ENCODE peak calls at places on chromosomes 5 and 9, in five cellular contexts. W is Peyer's patch, H is mucosa of descending colon, M is colonic mucosa, Z is stomach. J is an unnamed sample.

GRCh38 chr5:172339264-172340180 is 56.0 kb upstream of the UBTD2 start:
- DNase-seq in M (no peak), W (no peak), Z (no peak), H (no peak), J (no peak)

GRCh38 chr5:44364097-44364496 is 25.1 kb downstream of the FGF10 start:
- DNase-seq in H (no peak), Z (no peak), W (no peak), M (no peak), J (no peak)

GRCh38 chr5:140239939-140240700 is 62.8 kb downstream of the PFDN1 start:
- DNase-seq in H (peak; percentile 61), M (peak; percentile 70), Z (peak; percentile 69), W (peak; percentile 72), J (peak; percentile 71)

GRCh38 chr5:74766348-74766886 is 500 bp downstream of the GFM2 start:
- DNase-seq in H (no peak), W (no peak), M (peak; percentile 24), Z (no peak), J (no peak)

GRCh38 chr5:149284501-149284900 is 12.8 kb downstream of the AFAP1L1 start:
- DNase-seq in Z (no peak), W (no peak), M (no peak), H (no peak), J (no peak)

GRCh38 chr5:5532306-5533076 is 110.0 kb downstream of the ICE1 start:
- DNase-seq in M (no peak), W (no peak), H (no peak), Z (no peak), J (no peak)

GRCh38 chr9:87498046-87498815 is 564 bp downstream of the DAPK1 start:
- DNase-seq in W (peak; percentile 77), H (no peak), M (peak; percentile 43), Z (peak; percentile 57), J (peak; percentile 74)

GRCh38 chr9:113978954-113979712 is 99.0 kb downstream of the AMBP start:
- DNase-seq in H (no peak), W (no peak), Z (no peak), M (no peak), J (no peak)

GRCh38 chr9:16138961-16139441 is 586.2 kb downstream of the CCDC171 start:
- DNase-seq in W (no peak), H (no peak), Z (no peak), M (no peak), J (no peak)

GRCh38 chr9:133118568-133118967 is 2.5 kb downstream of the RALGDS start:
- DNase-seq in M (no peak), H (peak; percentile 48), Z (no peak), W (no peak), J (no peak)

GRCh38 chr5:38835887-38836286 is 9.9 kb upstream of the OSMR start:
- DNase-seq in W (no peak), Z (no peak), M (no peak), H (no peak), J (no peak)

GRCh38 chr9:37909326-37909725 is 5.4 kb upstream of the SLC25A51 start:
- DNase-seq in W (no peak), Z (no peak), M (no peak), H (no peak), J (no peak)

GRCh38 chr5:16459451-16459850 is 6.1 kb downstream of the ZNF622 start:
- DNase-seq in H (no peak), W (no peak), Z (no peak), M (no peak), J (no peak)

GRCh38 chr9:76394023-76394895 is at the start of gene RFK:
- DNase-seq in H (peak; percentile 94), M (peak; percentile 96), Z (peak; percentile 94), W (peak; percentile 99), J (peak; percentile 91)

GRCh38 chr5:136819526-136820302 is 454.4 kb upstream of the TRPC7 start:
- DNase-seq in H (no peak), W (no peak), M (no peak), Z (no peak), J (no peak)
- TF ChIP-seq CTCF in H (no peak), W (no peak), M (no peak), Z (no peak), J (no peak)

GRCh38 chr5:56376128-56376527 is 143.0 kb upstream of the ANKRD55 start:
- DNase-seq in Z (no peak), M (no peak), H (no peak), W (no peak), J (no peak)
- H3K9me3 ChIP-seq in Z (peaks cover 7% of the 10 kb centered on the region), M (no peaks in the 10 kb centered on the region), H (no peaks in the 10 kb centered on the region), W (no peaks in the 10 kb centered on the region), J (no peaks in the 10 kb centered on the region)

DNA sequence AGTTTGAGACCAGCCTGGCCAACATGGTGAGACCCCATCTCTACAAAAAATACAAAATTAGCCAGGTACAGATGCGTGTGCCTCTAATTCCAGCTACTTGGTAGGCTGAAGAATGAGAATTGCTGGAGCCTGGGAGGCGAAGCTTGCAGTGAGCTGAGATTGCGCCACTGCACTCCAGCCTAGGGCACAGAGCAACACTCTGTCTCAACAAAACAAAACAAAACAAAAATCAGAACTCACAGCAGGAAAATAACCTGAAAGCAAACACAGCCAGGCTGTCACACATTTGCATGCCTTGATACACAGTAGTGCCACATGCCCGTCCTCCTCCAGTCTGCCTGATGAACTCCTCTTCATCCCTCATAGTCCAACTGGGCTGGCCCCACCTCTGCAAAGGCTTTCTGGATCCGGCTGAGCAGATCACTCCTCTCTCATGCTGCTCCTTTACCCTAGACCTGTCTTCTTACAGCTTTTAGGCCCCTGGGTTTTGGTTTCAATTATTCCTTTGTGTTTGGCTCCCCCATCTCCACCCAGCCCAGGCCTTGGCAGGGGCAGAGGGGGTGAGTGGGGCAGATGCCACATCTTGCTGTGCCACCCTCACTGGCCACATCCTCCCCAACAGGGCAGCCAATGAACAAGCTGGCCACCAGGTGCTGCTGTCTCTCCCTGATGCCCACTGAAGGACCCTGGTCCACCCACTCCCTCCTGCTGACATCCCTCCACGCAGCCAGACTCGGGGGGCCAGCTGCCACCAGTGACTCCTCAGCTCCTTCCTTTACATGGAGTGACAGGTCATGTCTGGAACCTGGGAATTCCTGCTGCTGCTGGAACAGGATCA is 62.0 kb upstream of the GGTA1 start:
- DNase-seq in W (no peak), Z (no peak), H (no peak), M (no peak), J (no peak)
- TF ChIP-seq CTCF in W (no peak), Z (no peak), H (no peak), M (no peak), J (no peak)

DNA sequence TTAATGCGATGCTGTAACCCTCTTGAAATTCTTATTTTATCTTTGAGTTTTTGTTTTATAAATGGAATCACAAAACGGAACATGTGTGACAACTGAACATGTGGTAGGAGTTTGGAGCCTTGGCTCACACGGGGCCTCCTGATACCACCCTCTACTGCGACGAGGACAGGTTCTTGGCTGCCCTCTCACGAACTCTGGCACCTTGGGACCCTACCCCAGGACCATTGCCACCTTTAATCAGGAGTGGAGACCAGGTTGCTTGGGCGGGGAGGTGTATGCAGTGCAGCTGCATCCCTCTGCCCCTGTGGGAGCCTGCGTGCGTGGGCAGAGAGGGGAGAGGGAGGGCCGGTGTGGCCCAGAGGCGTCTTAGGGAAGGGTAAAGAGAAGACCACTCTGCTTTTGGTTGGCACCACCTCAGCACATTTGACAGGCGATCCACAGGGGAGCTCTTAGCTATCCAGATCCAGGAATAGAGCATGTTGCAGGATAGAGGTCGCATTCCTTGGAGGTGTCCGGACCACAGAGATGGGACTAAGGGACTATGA is 753.9 kb upstream of the PTPRD start:
- DNase-seq in M (no peak), H (no peak), W (no peak), Z (no peak), J (no peak)
- H3K9me3 ChIP-seq in M (no peaks in the 10 kb centered on the region), H (peaks cover 6% of the 10 kb centered on the region), W (no peaks in the 10 kb centered on the region), Z (no peaks in the 10 kb centered on the region), J (no peaks in the 10 kb centered on the region)

DNA sequence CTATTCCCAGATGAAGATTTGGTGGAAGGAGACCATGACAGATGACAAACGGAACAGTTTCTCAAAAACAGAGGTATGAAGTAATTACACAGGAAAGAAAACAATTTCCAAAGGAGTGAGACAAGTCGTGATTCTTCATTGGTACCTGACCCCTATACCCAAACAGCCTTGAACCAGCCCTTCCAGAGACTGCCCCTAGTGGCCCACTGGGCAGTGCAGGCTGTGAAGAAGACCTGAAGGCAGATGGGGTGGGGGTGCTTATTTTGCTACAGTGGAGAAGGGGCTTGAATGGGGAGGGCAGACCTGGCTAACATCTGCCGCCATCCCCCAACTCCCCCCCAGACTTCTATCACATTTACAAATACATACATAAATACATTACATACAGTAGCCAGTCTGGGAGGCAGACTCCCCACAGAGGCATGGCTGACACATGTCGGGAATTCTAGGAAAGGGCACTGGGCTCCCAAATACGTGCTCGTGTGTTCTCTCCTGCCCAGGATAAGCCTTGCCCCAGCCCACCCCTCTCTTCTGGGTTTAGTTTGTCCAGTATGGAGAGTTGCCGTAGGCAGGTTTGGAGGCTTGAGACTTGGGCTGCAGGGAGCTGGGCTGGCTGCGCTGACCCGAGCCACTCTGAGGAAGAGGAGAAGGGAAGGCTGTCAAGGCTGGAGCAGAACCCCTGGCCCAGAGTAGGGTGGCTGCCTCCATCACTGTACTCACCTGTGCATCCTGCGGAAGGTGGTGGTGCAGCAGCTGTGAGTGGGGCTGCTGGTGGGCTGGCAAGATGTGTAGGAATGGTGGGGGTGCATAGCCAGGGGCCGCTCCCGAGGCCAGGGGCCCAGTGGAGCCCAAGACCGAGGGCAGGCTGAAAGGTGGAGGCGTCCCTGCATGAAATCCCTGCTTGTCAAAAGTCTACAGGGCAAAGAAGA is 105.3 kb downstream of the UBE2R2 start:
- DNase-seq in H (no peak), Z (no peak), W (no peak), M (no peak), J (no peak)
- TF ChIP-seq CTCF in H (peak; percentile 10), Z (peak; percentile 24), W (peak; percentile 3), M (peak; percentile 38), J (no peak)

DNA sequence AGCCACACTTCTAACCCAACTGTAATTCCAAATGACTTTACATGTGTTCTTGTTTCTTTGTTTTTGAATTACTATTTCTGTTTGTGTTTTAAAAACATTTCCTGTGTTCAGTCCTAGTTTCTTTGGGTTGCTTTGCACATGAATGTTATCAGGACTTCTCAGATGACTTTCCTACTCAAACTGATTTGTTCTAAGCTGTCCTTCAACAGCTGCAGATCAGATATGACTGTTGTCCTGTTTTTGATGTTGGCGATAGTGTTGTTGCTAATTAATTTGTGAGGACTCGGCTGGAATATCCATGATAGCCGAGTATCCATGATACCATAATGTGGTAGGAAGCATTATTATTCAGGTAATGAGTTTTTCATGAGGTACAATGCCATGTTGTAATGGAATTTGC is 98.6 kb downstream of the CHSY3 start:
- DNase-seq in H (no peak), W (no peak), M (no peak), Z (no peak), J (no peak)
- H3K9me3 ChIP-seq in H (no peaks in the 10 kb centered on the region), W (no peaks in the 10 kb centered on the region), M (no peaks in the 10 kb centered on the region), Z (peaks cover 7% of the 10 kb centered on the region), J (no peaks in the 10 kb centered on the region)

J was measured in body of pancreas.